ENCODE peak calls at places on chromosome 18, in six cellular contexts. H is endodermal cell, J is psoas muscle, L is cardiac muscle cell, M is gastrocnemius medialis, U is adrenal gland. V is an unnamed sample.

GRCh38 chr18:5158587-5158986 is 38.5 kb downstream of the AKAIN1 start:
- DNase-seq in H (no peak), U (no peak), M (no peak), L (no peak), J (no peak), V (no peak)

GRCh38 chr18:51195602-51196115 is 1.8 kb downstream of the MEX3C start:
- DNase-seq in U (peak; percentile 33), J (no peak), H (peak; percentile 74), L (peak; percentile 34), M (no peak), V (no peak)

GRCh38 chr18:11219571-11219970 is 70.2 kb upstream of the PIEZO2 start:
- DNase-seq in L (no peak), U (no peak), M (no peak), J (no peak), H (no peak), V (no peak)

GRCh38 chr18:45733535-45733934 is 9.6 kb downstream of the SLC14A1 start:
- DNase-seq in U (no peak), M (no peak), L (no peak), J (no peak), H (peak; percentile 82), V (no peak)

GRCh38 chr18:79583426-79583825 is 96.2 kb upstream of the CTDP1 start:
- DNase-seq in L (no peak), J (no peak), U (no peak), M (no peak), H (peak; percentile 37), V (no peak)

GRCh38 chr18:5393779-5394178 is 98.3 kb upstream of the ZBTB14 start:
- DNase-seq in J (no peak), M (no peak), H (no peak), L (no peak), U (no peak), V (no peak)

GRCh38 chr18:68449292-68449691 is 265.6 kb downstream of the TMX3 start:
- DNase-seq in U (no peak), H (no peak), M (no peak), J (no peak), L (no peak), V (no peak)

GRCh38 chr18:41579185-41579584 is 375.8 kb upstream of the PIK3C3 start:
- DNase-seq in L (peak; percentile 30), M (no peak), J (no peak), U (no peak), H (no peak), V (no peak)

GRCh38 chr18:49621851-49622351 is 60.0 kb downstream of the LIPG start:
- DNase-seq in H (peak; percentile 44), L (no peak), U (no peak), M (no peak), J (no peak), V (no peak)

GRCh38 chr18:57807336-57808117 is 4.4 kb upstream of the ATP8B1 start:
- DNase-seq in J (no peak), U (no peak), H (no peak), M (no peak), L (no peak), V (no peak)

GRCh38 chr18:66548747-66549146 is 55.1 kb downstream of the CDH19 start:
- DNase-seq in M (no peak), L (peak; percentile 20), U (no peak), H (peak; percentile 44), J (no peak), V (no peak)

GRCh38 chr18:48555465-48555995 is 16.7 kb downstream of the CTIF start:
- DNase-seq in M (no peak), L (no peak), J (no peak), H (no peak), U (no peak), V (no peak)

GRCh38 chr18:46632401-46633089 is 24.5 kb downstream of the LOXHD1 start:
- DNase-seq in U (peak; percentile 63), H (no peak), J (no peak), M (no peak), L (no peak), V (no peak)

GRCh38 chr18:63511285-63511684 is 30.9 kb upstream of the SERPINB12 start:
- DNase-seq in U (peak; percentile 30), M (no peak), L (peak; percentile 63), H (peak; percentile 89), J (no peak), V (no peak)

GRCh38 chr18:76353046-76353445 is 142.0 kb downstream of the ZNF516 start:
- DNase-seq in J (no peak), L (no peak), M (no peak), H (no peak), U (no peak), V (no peak)

GRCh38 chr18:21680148-21680547 is 24.4 kb downstream of the ABHD3 start:
- DNase-seq in J (no peak), M (no peak), U (no peak), H (no peak), L (no peak), V (no peak)

GRCh38 chr18:21686282-21687105 is 18.1 kb downstream of the ABHD3 start:
- DNase-seq in L (peak; percentile 17), J (no peak), U (no peak), M (no peak), H (no peak), V (no peak)

GRCh38 chr18:21684731-21685130 is 19.8 kb downstream of the ABHD3 start:
- DNase-seq in H (no peak), M (no peak), U (no peak), J (no peak), L (no peak), V (no peak)

GRCh38 chr18:21678897-21679296 is 25.7 kb downstream of the ABHD3 start:
- DNase-seq in L (no peak), M (no peak), U (no peak), H (no peak), J (no peak), V (no peak)

DNA sequence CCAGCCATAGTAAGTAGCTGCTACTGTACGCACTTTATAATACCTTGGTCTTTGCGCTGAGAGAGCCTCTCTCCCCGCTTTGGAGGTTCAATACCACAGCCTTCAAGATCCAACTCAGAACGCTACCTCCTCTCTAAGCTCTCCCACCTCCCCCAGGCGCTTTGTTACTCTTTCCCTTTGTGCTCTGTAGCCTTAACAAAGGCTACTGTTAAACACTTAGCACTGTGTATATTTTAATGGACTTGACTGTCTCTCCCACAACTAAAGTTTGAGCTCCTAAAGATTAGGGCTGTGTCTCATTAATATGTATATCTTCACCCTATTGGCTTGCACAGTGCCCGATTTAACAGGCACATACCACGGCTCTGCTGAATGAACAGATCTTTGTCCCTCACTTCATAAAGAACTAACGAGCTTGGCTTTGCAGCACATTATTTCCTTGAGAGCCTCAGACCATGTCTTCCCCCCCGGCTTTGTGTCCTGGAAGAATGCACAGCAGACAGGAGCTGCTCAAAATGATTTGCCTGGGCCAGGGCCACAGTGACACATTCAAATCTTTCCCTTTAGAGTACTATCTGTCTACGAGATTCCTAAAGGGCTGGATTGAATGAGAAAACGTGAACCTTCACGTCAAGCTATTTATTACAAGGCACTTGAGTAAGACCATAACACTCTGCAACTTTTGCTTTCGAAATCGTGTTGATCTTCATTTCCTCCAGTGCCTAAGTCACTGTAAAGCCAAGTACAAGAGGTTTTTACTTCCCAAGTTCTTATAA is 22.1 kb downstream of the ABHD3 start:
- DNase-seq in H (no peak), J (no peak), L (no peak), M (no peak), U (no peak), V (no peak)
- H3K4me1 ChIP-seq in H (peaks cover 2% of the 10 kb centered on the region), J (no peaks in the 10 kb centered on the region), L (peaks cover 16% of the 10 kb centered on the region), M (peaks cover 6% of the 10 kb centered on the region), U (no peaks in the 10 kb centered on the region), V (no peaks in the 10 kb centered on the region)

GRCh38 chr18:36717422-36718110 is 111.2 kb downstream of the TPGS2 start:
- DNase-seq in H (peak; percentile 35), J (no peak), U (no peak), L (no peak), M (no peak), V (no peak)
- H3K4me3 ChIP-seq in H (no peak overlapping the region), J (no peak overlapping the region), U (no peak overlapping the region), L (no peak overlapping the region), M (no peak overlapping the region), V (no peak overlapping the region)

GRCh38 chr18:25279133-25279532 is 72.8 kb downstream of the ZNF521 start:
- DNase-seq in L (no peak), H (no peak), M (no peak), J (no peak), U (no peak), V (no peak)

GRCh38 chr18:25281522-25281921 is 70.4 kb downstream of the ZNF521 start:
- DNase-seq in H (no peak), J (no peak), M (no peak), L (no peak), U (no peak), V (no peak)

GRCh38 chr18:25278415-25278814 is 73.6 kb downstream of the ZNF521 start:
- DNase-seq in U (no peak), J (no peak), H (no peak), M (no peak), L (peak; percentile 7), V (no peak)

GRCh38 chr18:25279556-25279955 is 72.4 kb downstream of the ZNF521 start:
- DNase-seq in J (no peak), L (no peak), M (no peak), H (no peak), U (no peak), V (no peak)

DNA sequence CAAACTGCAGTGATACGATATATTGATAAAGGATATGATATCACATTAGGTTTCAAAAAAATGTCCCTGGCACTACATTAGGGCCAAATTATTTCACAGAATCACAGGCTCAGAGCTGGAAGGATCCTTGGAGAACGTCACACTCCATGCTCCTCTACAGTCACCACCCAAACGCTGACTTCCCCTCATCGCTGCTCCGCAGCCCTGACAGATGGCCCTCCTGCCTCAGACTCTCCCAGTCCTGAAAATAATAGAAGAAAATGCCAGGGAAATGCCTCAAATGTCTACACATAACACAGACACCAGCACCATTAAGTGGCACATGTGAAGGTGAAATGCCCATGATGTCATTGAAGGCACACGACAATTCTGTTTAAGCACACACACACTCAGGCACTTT is 72.0 kb downstream of the ZNF521 start:
- DNase-seq in U (no peak), M (no peak), J (no peak), H (no peak), L (no peak), V (no peak)
- H3K4me1 ChIP-seq in U (peaks cover 8% of the 10 kb centered on the region), M (peaks cover 20% of the 10 kb centered on the region), J (peaks cover 14% of the 10 kb centered on the region), H (peaks cover 3% of the 10 kb centered on the region), L (peaks cover 92% of the 10 kb centered on the region), V (no peaks in the 10 kb centered on the region)

GRCh38 chr18:25353080-25353479 is 1.1 kb upstream of the ZNF521 start:
- DNase-seq in J (no peak), L (no peak), M (no peak), U (no peak), H (no peak), V (no peak)

GRCh38 chr18:25351773-25352628 is at the start of gene ZNF521:
- DNase-seq in L (peak; percentile 94), H (peak; percentile 92), J (peak; percentile 88), M (peak; percentile 83), U (peak; percentile 89), V (peak; percentile 91)

GRCh38 chr18:25351280-25351772 is 640 bp downstream of the ZNF521 start:
- DNase-seq in L (no peak), M (no peak), H (no peak), J (no peak), U (peak; percentile 19), V (no peak)

GRCh38 chr18:25350561-25351201 is 1.3 kb downstream of the ZNF521 start:
- DNase-seq in M (peak; percentile 30), J (peak; percentile 66), H (peak; percentile 56), U (peak; percentile 50), L (peak; percentile 81), V (no peak)

DNA sequence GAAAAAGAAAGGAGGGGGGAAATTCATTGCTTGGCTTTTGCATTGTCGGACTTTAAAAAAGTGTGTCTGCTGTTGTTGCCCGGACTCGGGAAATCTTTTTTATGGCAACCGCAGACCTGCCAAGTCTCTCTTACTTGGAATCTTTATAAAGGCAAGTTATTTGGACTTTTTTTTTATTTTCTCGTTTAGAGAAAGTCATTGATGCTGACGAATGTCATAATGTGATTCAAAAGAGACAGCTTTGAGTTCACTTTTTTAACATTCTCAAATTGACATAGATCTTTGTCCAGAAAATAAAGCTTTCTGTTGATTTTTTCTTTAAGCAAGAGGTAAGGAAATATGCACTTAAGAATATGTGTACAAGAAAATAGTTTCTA is 651 bp upstream of the ZNF521 start:
- DNase-seq in M (no peak), H (no peak), U (no peak), J (no peak), L (no peak), V (no peak)
- H3K4me3 ChIP-seq in M (peak overlapping the region; percentile 52), H (peak overlapping the region; percentile 77), U (no peak overlapping the region), J (peak overlapping the region; percentile 88), L (peak overlapping the region; percentile 65), V (peak overlapping the region; percentile 42)